ENCODE peak calls at places on chromosome 11, in nine cellular contexts. O is IMR-90, Z is K562, N is tibial nerve, G is ovary, F is adrenal gland, L is esophagus squamous epithelium, M is prostate gland, E is HCT116. I is an unnamed sample. For H3K36me3, the result is how much of the 10 kb centered on the place peaks cover.

GRCh38 chr11:32060063-32060462 is 30.8 kb upstream of the RCN1 start:
- DNase-seq in O (no peak), Z (no peak), N (no peak), G (no peak), F (no peak), L (no peak), M (no peak), E (no peak), I (no peak)

GRCh38 chr11:19311306-19312030 is 70.7 kb upstream of the E2F8 start:
- DNase-seq in O (peak), Z (peak), N (peak), G (peak), F (peak), L (no peak), M (peak), E (peak), I (peak)

GRCh38 chr11:128085276-128085675 is 502.1 kb downstream of the ETS1 start:
- DNase-seq in O (no peak), Z (no peak), N (no peak), G (no peak), F (no peak), L (no peak), M (no peak), E (no peak), I (no peak)

GRCh38 chr11:1299621-1300020 is 9.8 kb downstream of the TOLLIP start:
- DNase-seq in O (no peak), Z (no peak), N (no peak), G (peak), F (no peak), L (no peak), M (no peak), E (no peak), I (no peak)

GRCh38 chr11:111441443-111441842 is 62.4 kb upstream of the POU2AF1 start:
- DNase-seq in O (peak), Z (no peak), N (no peak), G (no peak), F (no peak), L (no peak), M (no peak), E (no peak), I (no peak)

GRCh38 chr11:102421262-102421661 is 31.3 kb downstream of the TMEM123 start:
- DNase-seq in O (no peak), Z (no peak), N (no peak), G (no peak), F (no peak), L (no peak), M (no peak), E (no peak), I (no peak)

GRCh38 chr11:65468874-65469333 is 29.9 kb upstream of the MALAT1 start:
- DNase-seq in O (no peak), Z (peak), N (no peak), G (peak), F (peak), L (no peak), M (peak), E (peak), I (peak)

GRCh38 chr11:22879615-22880014 is 19.3 kb upstream of the CCDC179 start:
- DNase-seq in O (peak), Z (no peak), N (no peak), G (no peak), F (no peak), L (no peak), M (no peak), E (no peak), I (no peak)

GRCh38 chr11:113138731-113139130 is 175.7 kb upstream of the TTC12 start:
- DNase-seq in O (no peak), Z (no peak), N (no peak), G (no peak), F (no peak), L (no peak), M (no peak), E (no peak), I (no peak)

GRCh38 chr11:71543866-71544265 is 4.4 kb upstream of the KRTAP5-9 start:
- DNase-seq in O (no peak), Z (no peak), N (no peak), G (no peak), F (no peak), L (no peak), M (no peak), E (no peak), I (no peak)

GRCh38 chr11:3983101-3983500 is 111.5 kb upstream of the RRM1 start:
- DNase-seq in O (no peak), Z (no peak), N (no peak), G (no peak), F (no peak), L (no peak), M (no peak), E (no peak), I (no peak)
- H3K27ac ChIP-seq in O (no peak), Z (no peak), N (peak), G (no peak), F (no peak), L (no peak), M (no peak), E (no peak), I (no peak)

GRCh38 chr11:119317592-119318239 is 786 bp upstream of the MCAM start:
- DNase-seq in O (no peak), Z (no peak), N (no peak), G (no peak), F (no peak), L (no peak), M (no peak), E (no peak), I (no peak)

GRCh38 chr11:119319702-119320592 is 3.0 kb upstream of the MCAM start:
- DNase-seq in O (no peak), Z (peak), N (no peak), G (peak), F (no peak), L (no peak), M (no peak), E (no peak), I (no peak)

GRCh38 chr11:119316729-119317591 is at the start of gene MCAM:
- DNase-seq in O (peak), Z (peak), N (no peak), G (peak), F (no peak), L (no peak), M (no peak), E (no peak), I (no peak)

GRCh38 chr11:119319136-119319701 is 2.3 kb upstream of the MCAM start:
- DNase-seq in O (no peak), Z (no peak), N (no peak), G (peak), F (no peak), L (no peak), M (no peak), E (no peak), I (no peak)

DNA sequence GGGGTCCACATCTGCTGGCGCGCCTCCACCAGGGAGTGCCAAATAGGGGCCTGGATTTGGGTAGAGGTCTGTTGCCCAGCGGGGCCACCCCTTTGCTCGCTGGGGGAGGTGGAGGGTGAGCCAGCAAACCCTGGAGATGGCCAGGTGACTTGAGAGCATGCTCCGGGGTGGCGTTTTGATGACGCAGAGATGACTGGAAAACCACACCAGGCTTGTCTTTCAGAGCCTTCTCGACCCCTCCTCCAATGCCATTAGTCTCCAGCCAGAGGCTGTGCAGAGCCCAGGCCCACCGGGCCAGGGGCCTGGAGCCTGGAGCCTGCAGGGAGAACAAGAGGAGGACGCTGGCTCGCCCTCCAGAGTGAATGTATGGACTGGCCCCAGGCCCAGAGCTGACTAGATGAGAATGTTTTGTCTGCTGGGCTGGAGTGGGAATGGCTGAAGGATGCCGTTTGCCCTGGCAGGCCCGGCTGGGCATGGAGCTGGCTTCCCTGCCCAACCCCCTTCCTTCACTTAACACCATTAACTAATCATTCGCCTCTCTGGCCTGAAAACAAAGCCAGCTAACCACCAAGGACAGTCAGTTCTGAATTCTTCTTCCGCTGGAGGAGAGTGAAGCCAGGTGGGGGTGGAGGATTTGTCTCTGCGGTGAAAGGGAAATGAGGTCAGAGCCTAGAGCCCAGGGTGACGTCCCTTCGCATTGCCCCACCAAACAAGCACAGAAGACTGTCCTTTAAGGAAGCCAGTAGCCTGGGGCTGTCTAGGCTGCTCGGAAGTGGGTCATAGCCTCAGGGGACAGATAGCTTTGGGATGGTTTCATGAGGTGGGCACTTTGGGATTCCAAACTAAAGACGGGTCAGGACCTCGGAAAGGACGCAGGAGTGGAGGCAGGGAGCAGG is 1.6 kb upstream of the MCAM start:
- DNase-seq in O (peak), Z (peak), N (no peak), G (peak), F (peak), L (no peak), M (no peak), E (no peak), I (no peak)
- TF ChIP-seq POLR2A in O (no peak), Z (peak), N (no peak), G (no peak), F (peak), L (no peak), M (no peak), E (no peak), I (no peak)

DNA sequence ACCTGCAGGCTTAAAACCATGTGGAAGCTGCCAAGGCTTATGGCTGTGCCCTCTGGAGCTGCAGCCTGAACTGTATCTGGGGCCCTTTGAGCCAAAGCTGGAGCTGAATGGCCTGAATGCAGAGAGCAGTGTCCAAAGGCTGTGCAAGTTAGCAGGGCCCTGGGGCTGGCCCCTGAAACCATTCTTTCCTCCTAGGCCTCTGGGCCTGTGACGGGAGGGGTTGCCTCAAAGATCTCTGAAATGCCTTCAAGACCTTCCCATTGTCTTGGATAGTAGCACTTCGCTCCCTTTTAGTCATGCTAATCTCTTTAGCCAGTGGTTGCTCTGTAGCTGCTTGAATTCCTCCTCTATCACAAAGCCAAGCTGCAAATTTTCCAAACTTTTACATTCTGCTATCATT is 12.8 kb upstream of the IFTAP start:
- DNase-seq in O (no peak), Z (no peak), N (no peak), G (no peak), F (no peak), L (no peak), M (no peak), E (no peak), I (no peak)
- H3K36me3 ChIP-seq in O (under half), Z (under half), N (under half), G (under half), F (under half), L (under half), M (under half), E (under half), I (under half)

GRCh38 chr11:60813324-60813723 is 28.2 kb downstream of the MS4A10 start:
- DNase-seq in O (no peak), Z (no peak), N (no peak), G (no peak), F (no peak), L (no peak), M (no peak), E (no peak), I (no peak)

GRCh38 chr11:60810151-60810550 is 25.0 kb downstream of the MS4A10 start:
- DNase-seq in O (no peak), Z (no peak), N (no peak), G (no peak), F (no peak), L (no peak), M (no peak), E (no peak), I (no peak)

GRCh38 chr11:60809691-60810090 is 24.6 kb downstream of the MS4A10 start:
- DNase-seq in O (no peak), Z (no peak), N (no peak), G (no peak), F (no peak), L (no peak), M (no peak), E (no peak), I (no peak)

GRCh38 chr11:60809249-60809648 is 24.1 kb downstream of the MS4A10 start:
- DNase-seq in O (no peak), Z (no peak), N (no peak), G (no peak), F (no peak), L (no peak), M (no peak), E (no peak), I (no peak)

GRCh38 chr11:60810583-60810982 is 25.4 kb downstream of the MS4A10 start:
- DNase-seq in O (no peak), Z (no peak), N (no peak), G (no peak), F (no peak), L (no peak), M (no peak), E (no peak), I (no peak)
- H3K27ac ChIP-seq in O (no peak), Z (no peak), N (no peak), G (no peak), F (no peak), L (no peak), M (no peak), E (no peak), I (no peak)